ENCODE peak calls at places on chromosome 17, in seven cellular contexts. One of them, this sample, is unnamed.

GRCh38 chr17:75693500-75694481 is 26.7 kb downstream of the SAP30BP start:
- DNase-seq in LNCaP clone FGC: peak
- DNase-seq in GM20000: no peak
- DNase-seq in thyroid gland: peak
- DNase-seq in cardiac muscle cell: peak
- DNase-seq in C1 segment of cervical spinal cord: peak
- DNase-seq in head of caudate nucleus: peak
- DNase-seq in this sample: no peak

GRCh38 chr17:7258731-7259554 is 3.3 kb downstream of the CLDN7 start:
- DNase-seq in LNCaP clone FGC: no peak
- DNase-seq in GM20000: no peak
- DNase-seq in thyroid gland: peak
- DNase-seq in cardiac muscle cell: peak
- DNase-seq in C1 segment of cervical spinal cord: no peak
- DNase-seq in head of caudate nucleus: no peak
- DNase-seq in this sample: no peak

GRCh38 chr17:9120471-9120870 is 99.2 kb downstream of the NTN1 start:
- DNase-seq in LNCaP clone FGC: no peak
- DNase-seq in GM20000: no peak
- DNase-seq in thyroid gland: no peak
- DNase-seq in cardiac muscle cell: no peak
- DNase-seq in C1 segment of cervical spinal cord: no peak
- DNase-seq in head of caudate nucleus: no peak
- DNase-seq in this sample: no peak

GRCh38 chr17:21551081-21551881 is 141.0 kb upstream of the KCNJ18 start:
- DNase-seq in LNCaP clone FGC: peak
- DNase-seq in GM20000: peak
- DNase-seq in thyroid gland: peak
- DNase-seq in cardiac muscle cell: peak
- DNase-seq in C1 segment of cervical spinal cord: peak
- DNase-seq in head of caudate nucleus: peak
- DNase-seq in this sample: peak

GRCh38 chr17:35460354-35460851 is 11.8 kb upstream of the SLFN13 start:
- DNase-seq in LNCaP clone FGC: no peak
- DNase-seq in GM20000: peak
- DNase-seq in thyroid gland: peak
- DNase-seq in cardiac muscle cell: no peak
- DNase-seq in C1 segment of cervical spinal cord: no peak
- DNase-seq in head of caudate nucleus: no peak
- DNase-seq in this sample: peak

GRCh38 chr17:44804301-44805061 is 25.6 kb downstream of the GJC1 start:
- DNase-seq in LNCaP clone FGC: no peak
- DNase-seq in GM20000: no peak
- DNase-seq in thyroid gland: no peak
- DNase-seq in cardiac muscle cell: peak
- DNase-seq in C1 segment of cervical spinal cord: no peak
- DNase-seq in head of caudate nucleus: no peak
- DNase-seq in this sample: no peak

GRCh38 chr17:77266891-77267341 is 126.1 kb downstream of the SEC14L1 start:
- DNase-seq in LNCaP clone FGC: no peak
- DNase-seq in GM20000: peak
- DNase-seq in thyroid gland: no peak
- DNase-seq in cardiac muscle cell: peak
- DNase-seq in C1 segment of cervical spinal cord: no peak
- DNase-seq in head of caudate nucleus: no peak
- DNase-seq in this sample: no peak

GRCh38 chr17:2564876-2565275 is 28.6 kb upstream of the PAFAH1B1 start:
- DNase-seq in LNCaP clone FGC: no peak
- DNase-seq in GM20000: no peak
- DNase-seq in thyroid gland: no peak
- DNase-seq in cardiac muscle cell: peak
- DNase-seq in C1 segment of cervical spinal cord: no peak
- DNase-seq in head of caudate nucleus: no peak
- DNase-seq in this sample: no peak

GRCh38 chr17:35896011-35896587 is 15.9 kb upstream of the CCL5 start:
- DNase-seq in LNCaP clone FGC: no peak
- DNase-seq in GM20000: peak
- DNase-seq in thyroid gland: no peak
- DNase-seq in cardiac muscle cell: peak
- DNase-seq in C1 segment of cervical spinal cord: no peak
- DNase-seq in head of caudate nucleus: no peak
- DNase-seq in this sample: no peak

GRCh38 chr17:2455956-2456355 is 55.1 kb upstream of the MNT start:
- DNase-seq in LNCaP clone FGC: no peak
- DNase-seq in GM20000: no peak
- DNase-seq in thyroid gland: no peak
- DNase-seq in cardiac muscle cell: no peak
- DNase-seq in C1 segment of cervical spinal cord: no peak
- DNase-seq in head of caudate nucleus: no peak
- DNase-seq in this sample: no peak

GRCh38 chr17:31394544-31394943 is 3.1 kb downstream of the RAB11FIP4 start:
- DNase-seq in LNCaP clone FGC: peak
- DNase-seq in GM20000: peak
- DNase-seq in thyroid gland: peak
- DNase-seq in cardiac muscle cell: peak
- DNase-seq in C1 segment of cervical spinal cord: peak
- DNase-seq in head of caudate nucleus: peak
- DNase-seq in this sample: peak

GRCh38 chr17:11803635-11804034 is 193.6 kb downstream of the ZNF18 start:
- DNase-seq in LNCaP clone FGC: no peak
- DNase-seq in GM20000: no peak
- DNase-seq in thyroid gland: no peak
- DNase-seq in cardiac muscle cell: no peak
- DNase-seq in C1 segment of cervical spinal cord: no peak
- DNase-seq in head of caudate nucleus: no peak
- DNase-seq in this sample: no peak

GRCh38 chr17:78144736-78145641 is 1.2 kb upstream of the C17orf99 start:
- DNase-seq in LNCaP clone FGC: peak
- DNase-seq in GM20000: no peak
- DNase-seq in thyroid gland: peak
- DNase-seq in cardiac muscle cell: peak
- DNase-seq in C1 segment of cervical spinal cord: peak
- DNase-seq in head of caudate nucleus: peak
- DNase-seq in this sample: no peak

GRCh38 chr17:49687878-49688491 is 10.1 kb upstream of the SPOP start:
- DNase-seq in LNCaP clone FGC: no peak
- DNase-seq in GM20000: no peak
- DNase-seq in thyroid gland: no peak
- DNase-seq in cardiac muscle cell: peak
- DNase-seq in C1 segment of cervical spinal cord: no peak
- DNase-seq in head of caudate nucleus: no peak
- DNase-seq in this sample: peak

GRCh38 chr17:10754109-10754508 is 24.3 kb upstream of the TMEM220 start:
- DNase-seq in LNCaP clone FGC: no peak
- DNase-seq in GM20000: peak
- DNase-seq in thyroid gland: peak
- DNase-seq in cardiac muscle cell: peak
- DNase-seq in C1 segment of cervical spinal cord: no peak
- DNase-seq in head of caudate nucleus: no peak
- DNase-seq in this sample: peak

GRCh38 chr17:28727727-28728363 is 743 bp upstream of the NEK8 start:
- DNase-seq in LNCaP clone FGC: no peak
- DNase-seq in GM20000: peak
- DNase-seq in thyroid gland: peak
- DNase-seq in cardiac muscle cell: peak
- DNase-seq in C1 segment of cervical spinal cord: peak
- DNase-seq in head of caudate nucleus: peak
- DNase-seq in this sample: peak

GRCh38 chr17:30226878-30227277 is 8.6 kb downstream of the SLC6A4 start:
- DNase-seq in LNCaP clone FGC: no peak
- DNase-seq in GM20000: no peak
- DNase-seq in thyroid gland: no peak
- DNase-seq in cardiac muscle cell: no peak
- DNase-seq in C1 segment of cervical spinal cord: no peak
- DNase-seq in head of caudate nucleus: no peak
- DNase-seq in this sample: no peak

GRCh38 chr17:67027031-67027628 is 17.2 kb upstream of the CACNG1 start:
- DNase-seq in LNCaP clone FGC: no peak
- DNase-seq in GM20000: no peak
- DNase-seq in thyroid gland: no peak
- DNase-seq in cardiac muscle cell: no peak
- DNase-seq in C1 segment of cervical spinal cord: no peak
- DNase-seq in head of caudate nucleus: no peak
- DNase-seq in this sample: no peak

GRCh38 chr17:13351046-13351445 is 250.7 kb downstream of the HS3ST3A1 start:
- DNase-seq in LNCaP clone FGC: no peak
- DNase-seq in GM20000: no peak
- DNase-seq in thyroid gland: no peak
- DNase-seq in cardiac muscle cell: no peak
- DNase-seq in C1 segment of cervical spinal cord: no peak
- DNase-seq in head of caudate nucleus: no peak
- DNase-seq in this sample: no peak

GRCh38 chr17:57577751-57578607 is 167.1 kb downstream of the CCDC182 start:
- DNase-seq in LNCaP clone FGC: no peak
- DNase-seq in GM20000: no peak
- DNase-seq in thyroid gland: peak
- DNase-seq in cardiac muscle cell: peak
- DNase-seq in C1 segment of cervical spinal cord: peak
- DNase-seq in head of caudate nucleus: peak
- DNase-seq in this sample: no peak

GRCh38 chr17:1878419-1879121 is 48.8 kb downstream of the RPA1 start:
- DNase-seq in LNCaP clone FGC: no peak
- DNase-seq in GM20000: no peak
- DNase-seq in thyroid gland: peak
- DNase-seq in cardiac muscle cell: no peak
- DNase-seq in C1 segment of cervical spinal cord: no peak
- DNase-seq in head of caudate nucleus: no peak
- DNase-seq in this sample: no peak

GRCh38 chr17:4444782-4445473 is 11.2 kb downstream of the SPNS3 start:
- DNase-seq in LNCaP clone FGC: peak
- DNase-seq in GM20000: no peak
- DNase-seq in thyroid gland: no peak
- DNase-seq in cardiac muscle cell: peak
- DNase-seq in C1 segment of cervical spinal cord: no peak
- DNase-seq in head of caudate nucleus: no peak
- DNase-seq in this sample: no peak

GRCh38 chr17:8941520-8941919 is 24.0 kb downstream of the PIK3R5 start:
- DNase-seq in LNCaP clone FGC: no peak
- DNase-seq in GM20000: no peak
- DNase-seq in thyroid gland: no peak
- DNase-seq in cardiac muscle cell: no peak
- DNase-seq in C1 segment of cervical spinal cord: no peak
- DNase-seq in head of caudate nucleus: no peak
- DNase-seq in this sample: peak

GRCh38 chr17:71633391-71633849 is 487.4 kb upstream of the SOX9 start:
- DNase-seq in LNCaP clone FGC: no peak
- DNase-seq in GM20000: no peak
- DNase-seq in thyroid gland: no peak
- DNase-seq in cardiac muscle cell: peak
- DNase-seq in C1 segment of cervical spinal cord: no peak
- DNase-seq in head of caudate nucleus: no peak
- DNase-seq in this sample: no peak

GRCh38 chr17:57522436-57523005 is 222.6 kb downstream of the CCDC182 start:
- DNase-seq in LNCaP clone FGC: no peak
- DNase-seq in GM20000: no peak
- DNase-seq in thyroid gland: no peak
- DNase-seq in cardiac muscle cell: no peak
- DNase-seq in C1 segment of cervical spinal cord: no peak
- DNase-seq in head of caudate nucleus: no peak
- DNase-seq in this sample: no peak

GRCh38 chr17:79075861-79076406 is 1.3 kb downstream of the ENGASE start:
- DNase-seq in LNCaP clone FGC: no peak
- DNase-seq in GM20000: peak
- DNase-seq in thyroid gland: no peak
- DNase-seq in cardiac muscle cell: no peak
- DNase-seq in C1 segment of cervical spinal cord: no peak
- DNase-seq in head of caudate nucleus: no peak
- DNase-seq in this sample: no peak

GRCh38 chr17:951388-952132 is 28.0 kb downstream of the NXN start:
- DNase-seq in LNCaP clone FGC: no peak
- DNase-seq in GM20000: no peak
- DNase-seq in thyroid gland: peak
- DNase-seq in cardiac muscle cell: peak
- DNase-seq in C1 segment of cervical spinal cord: no peak
- DNase-seq in head of caudate nucleus: no peak
- DNase-seq in this sample: no peak

GRCh38 chr17:71926746-71927398 is 193.9 kb upstream of the SOX9 start:
- DNase-seq in LNCaP clone FGC: no peak
- DNase-seq in GM20000: no peak
- DNase-seq in thyroid gland: no peak
- DNase-seq in cardiac muscle cell: no peak
- DNase-seq in C1 segment of cervical spinal cord: no peak
- DNase-seq in head of caudate nucleus: no peak
- DNase-seq in this sample: no peak

GRCh38 chr17:80517641-80518040 is 27.0 kb upstream of the RPTOR start:
- DNase-seq in LNCaP clone FGC: no peak
- DNase-seq in GM20000: no peak
- DNase-seq in thyroid gland: no peak
- DNase-seq in cardiac muscle cell: no peak
- DNase-seq in C1 segment of cervical spinal cord: no peak
- DNase-seq in head of caudate nucleus: no peak
- DNase-seq in this sample: no peak

GRCh38 chr17:3534881-3535252 is 22.7 kb downstream of the TRPV3 start:
- DNase-seq in LNCaP clone FGC: no peak
- DNase-seq in GM20000: peak
- DNase-seq in thyroid gland: peak
- DNase-seq in cardiac muscle cell: peak
- DNase-seq in C1 segment of cervical spinal cord: peak
- DNase-seq in head of caudate nucleus: peak
- DNase-seq in this sample: no peak

GRCh38 chr17:2906907-2907306 is 110.7 kb downstream of the RAP1GAP2 start:
- DNase-seq in LNCaP clone FGC: no peak
- DNase-seq in GM20000: no peak
- DNase-seq in thyroid gland: no peak
- DNase-seq in cardiac muscle cell: no peak
- DNase-seq in C1 segment of cervical spinal cord: no peak
- DNase-seq in head of caudate nucleus: no peak
- DNase-seq in this sample: no peak

GRCh38 chr17:53722407-53722806 is 100.3 kb upstream of the KIF2B start:
- DNase-seq in LNCaP clone FGC: no peak
- DNase-seq in GM20000: no peak
- DNase-seq in thyroid gland: no peak
- DNase-seq in cardiac muscle cell: peak
- DNase-seq in C1 segment of cervical spinal cord: no peak
- DNase-seq in head of caudate nucleus: no peak
- DNase-seq in this sample: no peak

GRCh38 chr17:17395246-17395802 is 81.5 kb upstream of the MED9 start:
- DNase-seq in LNCaP clone FGC: no peak
- DNase-seq in GM20000: no peak
- DNase-seq in thyroid gland: no peak
- DNase-seq in cardiac muscle cell: no peak
- DNase-seq in C1 segment of cervical spinal cord: no peak
- DNase-seq in head of caudate nucleus: no peak
- DNase-seq in this sample: no peak

GRCh38 chr17:60107526-60108257 is 29.0 kb upstream of the HEATR6 start:
- DNase-seq in LNCaP clone FGC: no peak
- DNase-seq in GM20000: no peak
- DNase-seq in thyroid gland: no peak
- DNase-seq in cardiac muscle cell: peak
- DNase-seq in C1 segment of cervical spinal cord: no peak
- DNase-seq in head of caudate nucleus: no peak
- DNase-seq in this sample: no peak

This sample was measured in activated CD4-positive, alpha-beta T cell treated with anti-CD3 and anti-CD28 coated beads for 4 hours.